ENCODE peak calls at places on chromosomes 4 and X, in four cellular contexts. U is dermis blood vessel endothelial cell, R is MCF 10A, V is ELR. X is an unnamed sample.

GRCh38 chrX:17812763-17813162 is 48.3 kb downstream of the RAI2 start:
- DNase-seq in U (peak; percentile 40), R (peak; percentile 13), V (peak; percentile 13), X (no peak)

GRCh38 chrX:137194164-137194563 is 160.4 kb upstream of the GPR101 start:
- DNase-seq in U (peak; percentile 14), R (peak; percentile 61), V (peak; percentile 10), X (no peak)

GRCh38 chrX:151384807-151385206 is 12.2 kb upstream of the VMA21 start:
- DNase-seq in U (no peak), R (no peak), V (no peak), X (no peak)

GRCh38 chr4:74772106-74772505 is 22.2 kb downstream of the BTC start:
- DNase-seq in U (no peak), R (peak; percentile 3), V (no peak), X (no peak)

GRCh38 chr4:133147922-133148689 is 988 bp upstream of the PCDH10 start:
- DNase-seq in U (peak; percentile 40), R (no peak), V (peak; percentile 68), X (peak; percentile 79)

GRCh38 chrX:41600266-41600665 is 88.5 kb upstream of the GPR34 start:
- DNase-seq in U (peak; percentile 1), R (no peak), V (peak; percentile 24), X (no peak)

GRCh38 chr4:140149851-140150635 is 3.9 kb downstream of the MAML3 start:
- DNase-seq in U (peak; percentile 77), R (peak; percentile 60), V (peak; percentile 72), X (peak; percentile 79)

GRCh38 chr4:34250562-34250961 is 1993.8 kb downstream of the ARAP2 start:
- DNase-seq in U (no peak), R (peak; percentile 53), V (peak; percentile 65), X (no peak)

GRCh38 chr4:183438458-183439113 is 5.8 kb upstream of the CDKN2AIP start:
- DNase-seq in U (peak; percentile 94), R (peak; percentile 96), V (peak; percentile 97), X (no peak)

GRCh38 chrX:13043938-13044337 is 482 bp downstream of the FAM9C start:
- DNase-seq in U (no peak), R (no peak), V (no peak), X (no peak)